ENCODE peak calls at places on chromosomes 4 and X, in nine cellular contexts. O, F, W, H, Z, D, P, L and A are unnamed samples.

GRCh38 chrX:153862369-153863250 is 23.4 kb downstream of the L1CAM start:
- DNase-seq in W (no peak), F (no peak), L (no peak), H (no peak), Z (no peak), D (no peak), O (no peak), P (peak), A (no peak)

GRCh38 chr4:184664445-184665210 is 15.1 kb downstream of the PRIMPOL start:
- DNase-seq in F (no peak), D (no peak), O (no peak), Z (no peak), W (peak), P (no peak), H (no peak), L (peak), A (no peak)

GRCh38 chr4:150855981-150856510 is 159.0 kb downstream of the LRBA start:
- DNase-seq in O (no peak), H (no peak), W (no peak), D (no peak), P (no peak), Z (no peak), L (no peak), F (no peak), A (no peak)

GRCh38 chr4:8200302-8200975 is 1.3 kb downstream of the SH3TC1 start:
- DNase-seq in D (no peak), F (peak), O (no peak), Z (no peak), L (no peak), P (no peak), H (no peak), W (no peak), A (peak)

GRCh38 chr4:17958185-17958584 is 63.4 kb downstream of the LCORL start:
- DNase-seq in Z (no peak), F (no peak), W (peak), L (no peak), D (no peak), H (no peak), P (no peak), O (no peak), A (no peak)

GRCh38 chr4:1408418-1408817 is 2.2 kb upstream of the NKX1-1 start:
- DNase-seq in P (peak), D (peak), H (no peak), O (no peak), Z (no peak), L (no peak), W (no peak), F (no peak), A (no peak)

GRCh38 chr4:165537028-165537648 is 158.3 kb downstream of the CPE start:
- DNase-seq in F (no peak), W (peak), D (no peak), Z (no peak), H (no peak), P (peak), L (peak), O (no peak), A (peak)

GRCh38 chrX:129427267-129427666 is 96.0 kb downstream of the SMARCA1 start:
- DNase-seq in W (no peak), F (no peak), H (no peak), Z (no peak), O (no peak), D (no peak), L (no peak), P (no peak), A (no peak)

GRCh38 chrX:140918398-140919043 is 83.9 kb upstream of the SPANXB1 start:
- DNase-seq in O (no peak), H (no peak), Z (no peak), L (peak), F (peak), D (no peak), W (peak), P (peak), A (no peak)

GRCh38 chr4:3122081-3122563 is 47.6 kb downstream of the HTT start:
- DNase-seq in P (no peak), Z (no peak), D (no peak), F (no peak), W (peak), H (no peak), O (no peak), L (peak), A (no peak)

GRCh38 chr4:173135241-173135847 is 33.3 kb upstream of the GALNT7 start:
- DNase-seq in O (no peak), F (no peak), D (no peak), L (no peak), W (peak), P (no peak), Z (no peak), H (no peak), A (no peak)

GRCh38 chrX:115972717-115973116 is 197.8 kb upstream of the AGTR2 start:
- DNase-seq in L (no peak), P (no peak), H (no peak), W (peak), Z (no peak), O (no peak), D (no peak), F (no peak), A (no peak)

GRCh38 chr4:107183155-107183774 is 147.2 kb upstream of the DKK2 start:
- DNase-seq in O (no peak), D (no peak), P (peak), L (peak), H (no peak), W (peak), Z (no peak), F (no peak), A (no peak)

GRCh38 chr4:185888676-185889075 is 76.7 kb upstream of the SORBS2 start:
- DNase-seq in Z (no peak), L (no peak), F (no peak), P (no peak), D (no peak), O (no peak), H (no peak), W (no peak), A (no peak)

GRCh38 chr4:2290974-2291704 is 29.2 kb upstream of the MXD4 start:
- DNase-seq in D (peak), Z (peak), F (peak), W (no peak), L (no peak), O (peak), H (peak), P (peak), A (no peak)

GRCh38 chr4:167176723-167177367 is 57.4 kb downstream of the SPOCK3 start:
- DNase-seq in F (no peak), D (no peak), P (no peak), H (no peak), W (no peak), L (no peak), Z (no peak), O (no peak), A (no peak)

GRCh38 chr4:38255572-38255971 is 295.4 kb downstream of the PTTG2 start:
- DNase-seq in L (no peak), H (no peak), W (no peak), F (no peak), D (no peak), Z (no peak), P (no peak), O (no peak), A (no peak)

GRCh38 chr4:115187136-115187535 is 73.7 kb upstream of the NDST4 start:
- DNase-seq in O (no peak), W (peak), P (no peak), D (no peak), H (no peak), Z (no peak), F (no peak), L (no peak), A (no peak)

GRCh38 chr4:153497091-153497531 is 31.0 kb downstream of the TMEM131L start:
- DNase-seq in P (no peak), O (peak), L (no peak), H (no peak), F (no peak), W (peak), Z (no peak), D (no peak), A (no peak)

GRCh38 chrX:54695816-54696487 is 102.1 kb downstream of the ITIH6 start:
- DNase-seq in O (no peak), D (no peak), F (no peak), L (no peak), W (no peak), P (no peak), Z (no peak), H (no peak), A (no peak)

GRCh38 chrX:106780259-106780658 is 22.2 kb upstream of the TBC1D8B start:
- DNase-seq in L (no peak), P (no peak), F (no peak), W (peak), Z (no peak), H (no peak), O (no peak), D (no peak), A (no peak)

GRCh38 chrX:103063191-103063845 is 653 bp downstream of the BEX1 start:
- DNase-seq in O (no peak), L (peak), P (peak), W (peak), H (no peak), Z (no peak), F (no peak), D (no peak), A (no peak)

GRCh38 chr4:15197005-15197404 is 194.7 kb downstream of the CPEB2 start:
- DNase-seq in W (peak), P (peak), H (no peak), O (no peak), L (peak), Z (no peak), F (no peak), D (no peak), A (peak)

GRCh38 chrX:40096395-40097091 is 1.2 kb downstream of the BCOR start:
- DNase-seq in Z (no peak), L (no peak), F (peak), W (no peak), D (peak), P (no peak), O (peak), H (no peak), A (peak)

GRCh38 chr4:76960014-76960413 is 10.5 kb downstream of the SEPTIN11 start:
- DNase-seq in Z (no peak), O (no peak), D (no peak), L (no peak), H (no peak), P (no peak), W (peak), F (no peak), A (no peak)

GRCh38 chr4:76963136-76963477 is 13.6 kb downstream of the SEPTIN11 start:
- DNase-seq in D (no peak), Z (no peak), W (no peak), L (no peak), H (no peak), O (no peak), F (no peak), P (no peak), A (no peak)

GRCh38 chr4:76966024-76966579 is 16.6 kb downstream of the SEPTIN11 start:
- DNase-seq in Z (no peak), H (no peak), D (no peak), O (no peak), P (no peak), W (no peak), L (peak), F (no peak), A (no peak)

GRCh38 chr4:76964769-76965168 is 15.2 kb downstream of the SEPTIN11 start:
- DNase-seq in O (no peak), Z (no peak), H (no peak), L (no peak), D (no peak), W (peak), P (no peak), F (no peak), A (no peak)

DNA sequence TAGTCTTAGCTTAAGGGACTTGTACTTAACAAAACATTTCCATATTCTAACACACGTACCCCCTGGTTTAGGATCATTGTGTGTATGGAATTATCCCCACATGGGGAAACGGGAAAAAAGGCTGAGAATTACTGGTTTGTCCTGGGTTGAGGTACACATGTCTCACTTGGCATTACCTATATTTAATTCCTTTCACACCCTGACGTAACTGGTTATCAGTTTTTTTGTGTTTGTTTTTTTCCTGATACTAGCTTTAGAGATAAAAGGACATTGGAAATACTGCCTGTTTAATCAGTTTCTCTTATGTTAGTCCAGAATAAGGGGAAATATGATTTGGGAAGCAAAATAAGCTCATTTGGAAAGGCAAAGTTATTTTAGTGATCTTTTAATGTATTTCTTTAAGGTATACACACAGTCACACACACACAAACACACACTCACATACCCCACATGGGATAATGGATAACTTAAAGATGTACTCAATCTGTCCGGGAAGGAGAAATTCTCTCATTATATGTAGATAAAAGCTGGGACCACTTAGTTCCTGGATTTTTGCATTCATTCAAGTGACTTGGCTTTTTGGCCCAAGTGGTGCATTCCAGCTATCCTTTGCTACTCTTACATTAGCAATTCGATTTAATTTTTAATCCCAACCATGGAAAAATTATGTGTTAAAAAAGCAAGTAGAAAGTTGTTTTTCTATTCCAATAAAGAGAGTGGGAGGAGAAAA is 13.0 kb downstream of the SEPTIN11 start:
- DNase-seq in L (no peak), D (no peak), P (no peak), H (no peak), F (no peak), W (no peak), O (no peak), Z (no peak), A (no peak)
- H3K27ac ChIP-seq in L (no peak), D (no peak), P (no peak), H (no peak), F (no peak), W (no peak), O (no peak), Z (no peak), A (no peak)

GRCh38 chr4:40531636-40532023 is 98.0 kb downstream of the RBM47 start:
- DNase-seq in L (no peak), D (no peak), H (no peak), O (no peak), P (no peak), F (no peak), W (no peak), Z (no peak), A (no peak)
- H3K4me3 ChIP-seq in L (no peak), D (no peak), H (no peak), O (no peak), P (no peak), F (no peak), W (no peak), Z (no peak), A (no peak)

GRCh38 chrX:14902536-14902935 is 29.3 kb downstream of the MOSPD2 start:
- DNase-seq in Z (no peak), L (no peak), H (no peak), P (no peak), W (no peak), O (no peak), D (no peak), F (no peak), A (no peak)

GRCh38 chrX:14897042-14897441 is 23.8 kb downstream of the MOSPD2 start:
- DNase-seq in D (no peak), F (no peak), L (no peak), W (no peak), Z (no peak), O (no peak), H (no peak), P (no peak), A (no peak)

GRCh38 chrX:14903891-14904290 is 30.7 kb downstream of the MOSPD2 start:
- DNase-seq in O (no peak), P (no peak), L (no peak), W (peak), H (no peak), F (no peak), Z (no peak), D (no peak), A (no peak)

GRCh38 chrX:14896273-14896672 is 23.1 kb downstream of the MOSPD2 start:
- DNase-seq in W (no peak), O (no peak), F (no peak), D (no peak), P (no peak), L (no peak), Z (no peak), H (no peak), A (no peak)

GRCh38 chrX:14899607-14900006 is 26.4 kb downstream of the MOSPD2 start:
- DNase-seq in Z (no peak), F (no peak), L (peak), D (no peak), O (no peak), P (no peak), W (peak), H (no peak), A (no peak)
- TF ChIP-seq CTCF in Z (no peak), F (no peak), L (no peak), D (no peak), O (no peak), P (no peak), W (no peak), H (no peak), A (no peak)

DNA sequence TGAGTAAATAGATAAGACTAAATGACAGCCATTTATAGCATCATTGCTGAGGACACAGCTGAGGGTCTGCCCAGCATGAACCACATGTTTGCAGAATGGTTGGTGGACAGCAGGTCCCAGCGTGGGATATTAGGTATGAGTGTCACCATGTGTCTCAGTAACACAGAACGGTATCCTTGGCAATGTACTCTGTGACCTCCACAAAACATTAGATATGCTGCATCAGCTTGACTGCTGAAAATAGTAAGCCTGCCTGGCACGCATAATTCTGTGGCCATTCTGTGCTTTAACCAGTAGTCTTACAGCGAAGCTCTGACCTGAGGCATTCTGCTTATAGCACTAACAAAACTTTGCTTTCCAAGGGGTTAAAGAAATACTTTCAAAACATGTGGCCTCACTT is 32.0 kb downstream of the LIMCH1 start:
- DNase-seq in O (no peak), Z (no peak), P (peak), D (no peak), H (no peak), F (no peak), W (peak), L (no peak), A (peak)
- H3K27ac ChIP-seq in O (no peak), Z (no peak), P (peak), D (no peak), H (no peak), F (no peak), W (no peak), L (no peak), A (peak)

GRCh38 chrX:46838974-46839480 is 2.2 kb downstream of the RP2 start:
- DNase-seq in O (no peak), F (no peak), H (no peak), D (no peak), W (peak), Z (no peak), L (no peak), P (no peak), A (no peak)

GRCh38 chrX:46840946-46841740 is 4.3 kb downstream of the RP2 start:
- DNase-seq in Z (no peak), H (no peak), O (no peak), L (peak), D (no peak), F (no peak), P (no peak), W (peak), A (peak)

GRCh38 chrX:46837543-46838481 is 969 bp downstream of the RP2 start:
- DNase-seq in P (peak), Z (no peak), O (no peak), L (no peak), D (no peak), W (peak), F (no peak), H (no peak), A (no peak)

GRCh38 chrX:46836701-46837542 is at the start of gene RP2:
- DNase-seq in W (peak), F (peak), Z (peak), H (peak), O (peak), D (peak), L (peak), P (peak), A (peak)

DNA sequence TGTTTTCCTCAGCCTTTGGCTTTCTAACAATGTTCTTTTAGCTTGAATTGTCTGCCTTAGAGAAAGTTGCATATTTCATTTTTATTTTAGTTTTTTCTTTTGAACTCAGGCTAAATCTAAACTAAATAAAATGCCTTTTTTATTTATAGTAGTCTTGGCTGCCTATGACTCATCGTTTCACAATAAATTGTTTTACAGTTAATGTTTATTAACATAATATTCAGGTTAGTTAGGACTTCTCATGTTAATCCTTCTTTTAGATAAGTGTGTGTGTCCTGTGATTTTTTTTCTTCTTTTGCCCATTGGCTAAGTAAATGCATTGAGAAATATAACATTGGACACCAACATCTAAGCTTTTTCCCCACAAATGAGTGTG is 1.6 kb downstream of the RP2 start:
- DNase-seq in F (no peak), H (no peak), O (no peak), D (no peak), Z (no peak), W (no peak), L (no peak), P (no peak), A (no peak)
- H3K4me3 ChIP-seq in F (peak), H (peak), O (no peak), D (no peak), Z (peak), W (peak), L (peak), P (peak), A (peak)

GRCh38 chrX:118603981-118604380 is 108.4 kb downstream of the DOCK11 start:
- DNase-seq in L (peak), F (peak), W (peak), D (no peak), P (peak), O (no peak), Z (no peak), H (no peak), A (no peak)
- TF ChIP-seq CTCF in L (peak), F (peak), W (peak), D (peak), P (peak), O (peak), Z (no peak), H (peak), A (peak)